ENCODE peak calls at places on chromosomes 3 and 15, in six cellular contexts. A is stimulated activated CD4-positive, alpha-beta T cell treated with anti-CD3 and anti-CD28 coated beads, Interleukin-1b, Interleukin-23, amount 100 ng/mL, for 4 hours; G is cardiac septum; K is ELF-1; M is GM03348; V is prostate gland. Q is an unnamed sample.

GRCh38 chr15:100093211-100094126 is 248.3 kb downstream of the ADAMTS17 start:
- DNase-seq in A (no peak), G (no peak), K (no peak), M (no peak), V (no peak), Q (peak; percentile 37)

GRCh38 chr3:61954097-61954528 is 392.7 kb downstream of the PTPRG start:
- DNase-seq in A (no peak), G (no peak), K (no peak), M (peak; percentile 33), V (no peak), Q (no peak)

GRCh38 chr3:81914254-81914653 is 152.8 kb upstream of the GBE1 start:
- DNase-seq in A (no peak), G (no peak), K (no peak), M (no peak), V (no peak), Q (no peak)

GRCh38 chr3:14795996-14796395 is 22.8 kb upstream of the FGD5 start:
- DNase-seq in A (no peak), G (peak; percentile 54), K (no peak), M (no peak), V (no peak), Q (peak; percentile 47)

GRCh38 chr3:126914226-126914625 is 68.7 kb upstream of the PLXNA1 start:
- DNase-seq in A (no peak), G (no peak), K (no peak), M (no peak), V (no peak), Q (no peak)

GRCh38 chr3:159645874-159646273 is 342.8 kb upstream of the IL12A start:
- DNase-seq in A (no peak), G (no peak), K (no peak), M (peak; percentile 41), V (no peak), Q (no peak)

GRCh38 chr3:33826206-33826605 is 27.8 kb downstream of the PDCD6IP start:
- DNase-seq in A (no peak), G (no peak), K (no peak), M (no peak), V (no peak), Q (no peak)

GRCh38 chr3:169100616-169101015 is 562.9 kb downstream of the MECOM start:
- DNase-seq in A (no peak), G (no peak), K (no peak), M (no peak), V (no peak), Q (no peak)